ENCODE peak calls at places on chromosomes 13 and 19, in four cellular contexts. V is lower lobe of right lung; B is CD4-positive, CD25-positive, alpha-beta regulatory T cell; I is cardiac muscle cell. O is an unnamed sample.

GRCh38 chr13:113667771-113668490 is 912 bp downstream of the GRK1 start:
- DNase-seq in I (no peak), V (peak), B (no peak), O (no peak)

GRCh38 chr13:26785845-26786630 is 25.5 kb upstream of the GPR12 start:
- DNase-seq in B (peak), V (no peak), I (no peak), O (no peak)

GRCh38 chr19:54141356-54141755 is 3.8 kb downstream of the CNOT3 start:
- DNase-seq in I (no peak), V (no peak), B (no peak), O (no peak)

GRCh38 chr19:7904074-7905020 is 670 bp downstream of the MAP2K7 start:
- DNase-seq in I (peak), V (peak), B (peak), O (peak)

GRCh38 chr19:10510301-10510802 is 6.9 kb downstream of the S1PR5 start:
- DNase-seq in I (peak), B (peak), V (no peak), O (peak)

GRCh38 chr19:48573163-48573505 is 21.2 kb downstream of the SULT2B1 start:
- DNase-seq in V (no peak), B (no peak), I (no peak), O (no peak)

GRCh38 chr13:41756198-41756885 is 204.6 kb downstream of the VWA8 start:
- DNase-seq in I (no peak), B (no peak), V (no peak), O (no peak)

GRCh38 chr19:4519521-4520277 is 1.4 kb upstream of the PLIN4 start:
- DNase-seq in I (no peak), V (no peak), B (no peak), O (no peak)

GRCh38 chr13:31101511-31102170 is 60.1 kb downstream of the HSPH1 start:
- DNase-seq in V (no peak), B (no peak), I (peak), O (no peak)

GRCh38 chr13:55745828-55746227 is 1394.9 kb upstream of the PRR20A start:
- DNase-seq in I (no peak), B (no peak), V (no peak), O (no peak)

GRCh38 chr19:3358919-3359849 is 7.2 kb upstream of the NFIC start:
- DNase-seq in I (peak), V (peak), B (peak), O (peak)

GRCh38 chr13:30804474-30804873 is 69.1 kb downstream of the ALOX5AP start:
- DNase-seq in I (no peak), V (no peak), B (no peak), O (no peak)

GRCh38 chr13:107842562-107843180 is 372.7 kb downstream of the LIG4 start:
- DNase-seq in B (no peak), I (no peak), V (no peak), O (no peak)

GRCh38 chr13:41327994-41328778 is 17.1 kb downstream of the NAA16 start:
- DNase-seq in I (no peak), V (no peak), B (no peak), O (no peak)

GRCh38 chr13:72599148-72599743 is 128.2 kb downstream of the MZT1 start:
- DNase-seq in I (no peak), B (no peak), V (no peak), O (no peak)

GRCh38 chr19:10797541-10798256 is 38.3 kb downstream of the TMED1 start:
- DNase-seq in V (no peak), I (no peak), B (peak), O (no peak)

GRCh38 chr13:48975926-48976676 is 389 bp downstream of the FNDC3A start:
- DNase-seq in I (peak), V (peak), B (peak), O (peak)

GRCh38 chr13:37869756-37870488 is at the start of gene TRPC4:
- DNase-seq in V (peak), I (peak), B (peak), O (peak)

GRCh38 chr19:41521860-41522555 is 54.0 kb upstream of the CEACAM21 start:
- DNase-seq in I (peak), B (peak), V (peak), O (no peak)

GRCh38 chr13:33487575-33488243 is 202.2 kb upstream of the STARD13 start:
- DNase-seq in B (no peak), I (no peak), V (no peak), O (peak)

GRCh38 chr13:83297591-83298305 is 584.5 kb downstream of the SLITRK1 start:
- DNase-seq in V (no peak), B (no peak), I (no peak), O (no peak)

GRCh38 chr19:44990966-44991365 is 10.3 kb upstream of the RELB start:
- DNase-seq in I (no peak), B (no peak), V (no peak), O (no peak)

GRCh38 chr19:1819976-1820255 is 7.8 kb upstream of the ATP8B3 start:
- DNase-seq in V (no peak), B (no peak), I (no peak), O (no peak)

GRCh38 chr13:89977203-89977602 is 1370.3 kb upstream of the MIR17HG start:
- DNase-seq in B (no peak), I (no peak), V (no peak), O (no peak)

GRCh38 chr13:29702912-29703351 is 107.4 kb upstream of the SLC7A1 start:
- DNase-seq in V (no peak), B (no peak), I (no peak), O (peak)

GRCh38 chr13:33262069-33262487 is 23.5 kb downstream of the STARD13 start:
- DNase-seq in B (no peak), I (no peak), V (no peak), O (peak)

GRCh38 chr19:52988506-52988905 is 25.2 kb upstream of the ERVV-1 start:
- DNase-seq in V (no peak), B (no peak), I (no peak), O (no peak)

GRCh38 chr13:99617474-99618255 is 116.4 kb downstream of the TM9SF2 start:
- DNase-seq in V (no peak), B (peak), I (peak), O (peak)

GRCh38 chr13:97258801-97259200 is 36.7 kb downstream of the MBNL2 start:
- DNase-seq in B (no peak), I (no peak), V (no peak), O (no peak)

GRCh38 chr13:84630486-84630885 is 748.2 kb upstream of the SLITRK1 start:
- DNase-seq in I (no peak), B (no peak), V (no peak), O (no peak)

GRCh38 chr13:100513987-100514670 is 74.5 kb downstream of the GGACT start:
- DNase-seq in I (no peak), B (no peak), V (no peak), O (no peak)

GRCh38 chr13:99916366-99917103 is 55.0 kb downstream of the ZIC5 start:
- DNase-seq in I (peak), V (no peak), B (peak), O (peak)

GRCh38 chr19:15323496-15324235 is 8.7 kb downstream of the BRD4 start:
- DNase-seq in I (no peak), V (peak), B (no peak), O (peak)

GRCh38 chr13:29868581-29868980 is 18.2 kb upstream of the UBL3 start:
- DNase-seq in B (no peak), I (no peak), V (no peak), O (no peak)

DNA sequence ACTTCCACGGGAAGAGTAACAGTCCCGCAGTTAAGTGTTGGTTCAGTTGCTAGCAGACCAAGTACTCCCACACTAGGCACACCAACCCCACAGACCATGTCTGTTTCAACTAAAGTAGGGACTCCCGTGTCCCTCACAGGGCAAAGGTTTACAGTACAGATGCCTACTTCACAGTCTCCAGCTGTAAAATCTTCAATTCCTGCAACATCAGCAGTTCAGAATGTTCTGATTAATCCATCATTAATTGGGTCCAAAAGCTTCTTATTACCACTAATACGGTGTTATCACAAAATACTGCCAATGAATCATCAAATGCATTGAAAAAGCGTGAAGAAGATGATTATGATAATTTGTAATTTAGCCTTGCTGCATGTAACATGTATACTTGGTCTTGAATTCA is 95.8 kb downstream of the URI1 start:
- DNase-seq in B (no peak), V (no peak), I (no peak), O (no peak)
- H3K27ac ChIP-seq in B (no peak), V (no peak), I (no peak), O (no peak)

DNA sequence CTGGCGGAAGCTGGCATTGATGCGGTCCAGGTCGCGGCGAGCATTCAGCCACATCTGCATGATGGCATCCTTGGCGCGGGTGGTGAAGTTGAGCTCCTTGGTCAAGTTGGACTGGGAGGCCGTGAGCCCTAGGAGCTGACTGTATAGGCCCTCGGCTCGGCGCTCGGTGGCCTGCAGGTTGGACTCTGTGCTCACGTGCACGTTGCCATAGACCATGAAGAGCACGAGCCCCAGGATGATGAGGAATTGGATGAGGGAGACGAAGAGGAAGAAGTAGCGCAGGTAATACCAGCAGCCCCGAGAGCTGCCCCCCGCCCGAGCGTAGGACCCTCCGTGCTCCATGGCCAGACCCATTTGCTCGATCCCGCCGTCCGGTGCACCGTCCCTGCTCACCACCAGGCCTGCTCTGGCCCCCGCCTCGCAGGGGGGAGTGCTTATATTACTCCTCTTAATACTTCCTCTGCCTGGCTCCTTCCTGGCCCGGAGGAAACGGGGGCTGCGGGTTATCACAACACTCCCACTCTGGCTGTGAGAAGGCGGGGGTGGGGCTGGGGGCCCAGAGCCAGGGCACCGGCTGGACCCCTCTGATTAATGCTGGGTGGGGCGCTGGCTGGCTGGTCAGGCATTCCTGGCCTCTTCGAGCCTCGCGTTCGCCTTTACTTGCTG is at the start of gene PLVAP:
- DNase-seq in I (no peak), B (no peak), V (peak), O (no peak)
- H3K4me3 ChIP-seq in I (no peak), B (no peak), V (peak), O (no peak)

DNA sequence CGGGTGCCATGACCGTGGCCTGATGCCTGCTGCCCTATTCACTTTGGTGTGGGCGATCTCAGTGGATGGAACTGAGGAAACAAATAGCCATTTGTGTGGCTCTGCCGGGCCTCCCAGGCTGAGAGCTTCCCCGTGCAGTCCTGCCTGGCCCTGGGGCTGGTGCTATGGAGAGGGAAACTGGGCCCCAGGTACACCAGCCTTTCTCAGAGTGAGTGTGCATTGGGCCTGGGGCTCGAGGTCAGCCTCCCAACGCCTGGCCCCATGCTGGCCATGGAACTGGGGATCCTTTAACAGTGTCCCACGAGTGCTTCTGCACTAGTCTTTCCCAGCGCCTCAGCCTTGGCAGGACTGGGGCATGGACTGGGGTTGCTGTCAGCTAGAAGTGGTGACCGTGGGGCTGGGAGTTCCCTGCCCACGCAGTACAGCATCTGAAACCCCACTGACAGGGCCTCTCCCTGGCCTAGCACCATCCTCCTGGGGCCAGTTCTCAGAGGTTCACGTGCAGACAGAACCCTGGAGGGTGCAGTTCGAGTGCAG is 10.5 kb downstream of the PLEKHF1 start:
- DNase-seq in V (no peak), I (no peak), B (no peak), O (no peak)
- H3K27ac ChIP-seq in V (peak), I (no peak), B (peak), O (no peak)

GRCh38 chr13:109494955-109495354 is 291.4 kb downstream of the IRS2 start:
- DNase-seq in I (no peak), B (no peak), V (no peak), O (no peak)

GRCh38 chr13:109497917-109498316 is 288.5 kb downstream of the IRS2 start:
- DNase-seq in V (no peak), B (no peak), I (no peak), O (no peak)

GRCh38 chr13:109496216-109496615 is 290.2 kb downstream of the IRS2 start:
- DNase-seq in V (no peak), I (no peak), B (no peak), O (no peak)

GRCh38 chr13:109500146-109500773 is 286.1 kb downstream of the IRS2 start:
- DNase-seq in B (no peak), V (no peak), I (peak), O (no peak)
- H3K4me3 ChIP-seq in B (no peak), V (no peak), I (no peak), O (no peak)

GRCh38 chr19:51352783-51353360 is 10.9 kb upstream of the VSIG10L start:
- DNase-seq in I (no peak), B (no peak), V (no peak), O (no peak)

GRCh38 chr19:51354742-51355148 is 11.4 kb downstream of the ETFB start:
- DNase-seq in V (no peak), I (peak), B (peak), O (peak)

GRCh38 chr19:51354103-51354741 is 12.0 kb downstream of the ETFB start:
- DNase-seq in B (no peak), I (no peak), V (no peak), O (peak)

GRCh38 chr19:51347209-51347928 is 5.4 kb upstream of the VSIG10L start:
- DNase-seq in I (no peak), V (no peak), B (no peak), O (no peak)

DNA sequence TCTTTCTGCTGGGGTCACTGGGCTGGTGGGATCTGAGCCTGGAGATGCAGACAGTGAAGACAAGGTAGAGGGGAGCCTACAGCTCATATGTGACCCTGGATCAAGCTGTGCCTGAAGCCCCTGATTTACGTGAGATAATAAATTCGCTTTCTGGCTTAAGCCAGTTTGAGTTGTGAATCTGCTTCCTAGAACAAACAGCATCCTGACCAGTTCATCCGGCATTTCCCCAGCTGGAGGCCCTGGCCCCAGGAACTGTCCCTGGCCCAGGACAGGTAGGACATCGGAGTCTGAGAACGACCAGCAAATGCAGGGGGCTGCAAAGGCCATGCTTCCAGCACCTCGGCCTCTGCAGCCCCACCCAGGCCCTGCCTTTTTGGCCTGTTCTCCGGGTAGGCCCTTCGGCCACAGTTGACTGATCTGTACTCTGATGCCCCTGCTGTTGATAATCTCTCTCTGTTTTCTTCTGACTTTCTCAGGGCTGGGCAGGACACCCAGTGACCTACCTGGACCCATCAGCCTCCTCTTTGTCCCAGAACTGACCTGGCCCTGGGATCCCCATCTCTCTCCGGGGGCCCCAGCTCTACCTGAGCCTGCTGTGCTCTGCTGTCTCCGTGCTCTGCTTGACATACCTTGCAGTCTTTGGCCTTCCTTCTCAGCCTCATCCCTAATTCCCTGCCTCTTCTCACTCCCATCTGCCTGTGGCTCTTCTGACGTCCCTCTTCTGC is 9.5 kb upstream of the VSIG10L start:
- DNase-seq in I (no peak), B (no peak), V (no peak), O (no peak)
- H3K27ac ChIP-seq in I (no peak), B (no peak), V (no peak), O (peak)

GRCh38 chr13:51230473-51231105 is 8.4 kb downstream of the FAM124A start:
- DNase-seq in V (no peak), I (peak), B (no peak), O (peak)
- H3K4me3 ChIP-seq in V (peak), I (no peak), B (no peak), O (no peak)

DNA sequence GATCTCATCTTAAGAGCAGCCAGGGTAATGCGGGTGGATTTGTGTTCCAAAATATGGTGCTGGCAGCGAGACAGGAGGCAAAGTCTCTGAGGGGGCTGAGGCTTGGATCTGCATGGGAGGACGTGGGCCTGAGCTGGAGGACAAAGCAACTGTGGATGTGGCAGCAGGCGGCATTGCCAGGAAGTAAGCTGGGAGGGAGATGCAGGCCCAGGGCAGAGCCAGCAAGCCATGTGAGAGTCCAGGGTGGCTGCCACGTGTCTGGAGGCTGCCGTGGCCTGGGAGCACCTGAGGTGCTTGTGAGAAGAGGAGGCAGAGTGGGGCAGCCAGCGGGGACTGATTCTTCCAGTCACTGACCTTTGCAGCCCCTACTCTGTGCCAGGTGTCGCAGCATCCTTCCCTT is 52.0 kb downstream of the DPF1 start:
- DNase-seq in I (no peak), B (no peak), V (no peak), O (no peak)
- H3K27ac ChIP-seq in I (no peak), B (no peak), V (no peak), O (no peak)

GRCh38 chr19:46650445-46650844 is 10.5 kb downstream of the DACT3 start:
- DNase-seq in V (no peak), B (no peak), I (no peak), O (no peak)

GRCh38 chr19:46646402-46646801 is 10.4 kb upstream of the GNG8 start:
- DNase-seq in I (no peak), B (no peak), V (no peak), O (no peak)

GRCh38 chr19:46648070-46648960 is 12.3 kb upstream of the GNG8 start:
- DNase-seq in I (no peak), V (no peak), B (no peak), O (no peak)

GRCh38 chr19:46644720-46645119 is 8.7 kb upstream of the GNG8 start:
- DNase-seq in I (no peak), B (no peak), V (no peak), O (no peak)

GRCh38 chr19:46648961-46649960 is 11.7 kb downstream of the DACT3 start:
- DNase-seq in B (no peak), V (no peak), I (no peak), O (no peak)
- H3K4me3 ChIP-seq in B (no peak), V (no peak), I (no peak), O (no peak)

DNA sequence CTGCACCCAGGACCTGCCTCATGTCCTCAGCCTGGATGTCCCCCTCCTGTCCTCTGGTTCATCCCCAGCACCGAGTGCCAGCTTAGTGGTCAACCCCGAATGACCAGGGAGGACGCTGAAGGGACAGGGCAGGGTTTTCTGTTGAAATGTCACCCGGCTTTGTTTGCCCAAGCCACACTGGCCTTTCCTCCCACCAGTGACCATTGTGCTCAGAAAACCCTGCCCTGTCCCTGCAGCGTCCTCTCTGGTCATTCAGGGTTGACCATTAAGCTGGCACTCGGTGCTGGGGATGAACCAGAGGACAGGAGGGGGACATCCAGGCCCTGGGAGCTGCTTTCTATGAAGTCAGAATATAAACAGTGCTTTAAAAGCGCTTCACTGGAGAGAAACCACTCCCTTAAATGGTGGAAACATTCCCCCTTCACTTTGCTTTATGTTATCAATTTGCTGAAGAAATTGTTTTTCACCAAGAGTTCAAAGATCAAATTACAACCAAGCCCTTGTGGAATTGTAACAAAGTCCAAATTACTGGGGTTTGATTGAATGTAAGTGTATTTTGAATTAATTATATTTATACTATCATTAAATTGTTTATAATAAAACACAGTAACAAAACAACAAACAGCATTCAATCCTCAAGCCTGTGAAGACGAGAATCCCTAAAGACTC is 21.4 kb downstream of the CARS2 start:
- DNase-seq in V (no peak), I (no peak), B (no peak), O (peak)
- H3K27ac ChIP-seq in V (no peak), I (no peak), B (no peak), O (peak)